ENCODE peak calls at places on chromosomes 12 and 14, in seven cellular contexts. One of them, this sample, is unnamed. For H3K4me1, the result is how much of the 10 kb centered on the place peaks cover.

GRCh38 chr12:28360253-28360652 is 170.0 kb downstream of the CCDC91 start:
- DNase-seq in tibial nerve: no peak
- DNase-seq in A549: no peak
- DNase-seq in upper lobe of right lung: no peak
- DNase-seq in CD4-positive, alpha-beta memory T cell: no peak
- DNase-seq in ovary: no peak
- DNase-seq in H9: no peak
- DNase-seq in this sample: no peak

GRCh38 chr12:4996714-4997113 is 47.0 kb upstream of the KCNA5 start:
- DNase-seq in tibial nerve: no peak
- DNase-seq in A549: no peak
- DNase-seq in upper lobe of right lung: no peak
- DNase-seq in CD4-positive, alpha-beta memory T cell: no peak
- DNase-seq in ovary: no peak
- DNase-seq in H9: no peak
- DNase-seq in this sample: no peak

GRCh38 chr12:62006076-62006732 is 254.0 kb upstream of the USP15 start:
- DNase-seq in tibial nerve: peak
- DNase-seq in A549: peak
- DNase-seq in upper lobe of right lung: no peak
- DNase-seq in CD4-positive, alpha-beta memory T cell: no peak
- DNase-seq in ovary: no peak
- DNase-seq in H9: peak
- DNase-seq in this sample: no peak

GRCh38 chr12:28563926-28564325 is 373.7 kb downstream of the CCDC91 start:
- DNase-seq in tibial nerve: no peak
- DNase-seq in A549: no peak
- DNase-seq in upper lobe of right lung: no peak
- DNase-seq in CD4-positive, alpha-beta memory T cell: no peak
- DNase-seq in ovary: no peak
- DNase-seq in H9: no peak
- DNase-seq in this sample: no peak

GRCh38 chr12:131901431-131902331 is 7.3 kb downstream of the ULK1 start:
- DNase-seq in tibial nerve: no peak
- DNase-seq in A549: no peak
- DNase-seq in upper lobe of right lung: peak
- DNase-seq in CD4-positive, alpha-beta memory T cell: no peak
- DNase-seq in ovary: no peak
- DNase-seq in H9: no peak
- DNase-seq in this sample: peak

GRCh38 chr12:24415934-24416333 is 466.5 kb upstream of the SOX5 start:
- DNase-seq in tibial nerve: no peak
- DNase-seq in A549: no peak
- DNase-seq in upper lobe of right lung: no peak
- DNase-seq in CD4-positive, alpha-beta memory T cell: no peak
- DNase-seq in ovary: no peak
- DNase-seq in H9: no peak
- DNase-seq in this sample: no peak

GRCh38 chr12:46934374-46935111 is 108.7 kb upstream of the SLC38A4 start:
- DNase-seq in tibial nerve: no peak
- DNase-seq in A549: no peak
- DNase-seq in upper lobe of right lung: no peak
- DNase-seq in CD4-positive, alpha-beta memory T cell: no peak
- DNase-seq in ovary: no peak
- DNase-seq in H9: no peak
- DNase-seq in this sample: no peak

GRCh38 chr14:59464651-59465569 is at the start of gene GPR135:
- DNase-seq in tibial nerve: peak
- DNase-seq in A549: no peak
- DNase-seq in upper lobe of right lung: peak
- DNase-seq in CD4-positive, alpha-beta memory T cell: peak
- DNase-seq in ovary: peak
- DNase-seq in H9: peak
- DNase-seq in this sample: peak

GRCh38 chr12:6635375-6635855 is 344 bp downstream of the LPAR5 start:
- DNase-seq in tibial nerve: no peak
- DNase-seq in A549: no peak
- DNase-seq in upper lobe of right lung: no peak
- DNase-seq in CD4-positive, alpha-beta memory T cell: peak
- DNase-seq in ovary: no peak
- DNase-seq in H9: no peak
- DNase-seq in this sample: no peak

GRCh38 chr12:71240941-71241340 is 83.1 kb upstream of the TSPAN8 start:
- DNase-seq in tibial nerve: no peak
- DNase-seq in A549: no peak
- DNase-seq in upper lobe of right lung: no peak
- DNase-seq in CD4-positive, alpha-beta memory T cell: no peak
- DNase-seq in ovary: no peak
- DNase-seq in H9: no peak
- DNase-seq in this sample: no peak

GRCh38 chr14:66543996-66544395 is 36.0 kb downstream of the GPHN start:
- DNase-seq in tibial nerve: no peak
- DNase-seq in A549: no peak
- DNase-seq in upper lobe of right lung: no peak
- DNase-seq in CD4-positive, alpha-beta memory T cell: no peak
- DNase-seq in ovary: no peak
- DNase-seq in H9: no peak
- DNase-seq in this sample: no peak

GRCh38 chr12:130437555-130438242 is 100.0 kb downstream of the PIWIL1 start:
- DNase-seq in tibial nerve: no peak
- DNase-seq in A549: no peak
- DNase-seq in upper lobe of right lung: peak
- DNase-seq in CD4-positive, alpha-beta memory T cell: no peak
- DNase-seq in ovary: no peak
- DNase-seq in H9: no peak
- DNase-seq in this sample: no peak

GRCh38 chr12:46921048-46921753 is 95.4 kb upstream of the SLC38A4 start:
- DNase-seq in tibial nerve: no peak
- DNase-seq in A549: no peak
- DNase-seq in upper lobe of right lung: no peak
- DNase-seq in CD4-positive, alpha-beta memory T cell: no peak
- DNase-seq in ovary: no peak
- DNase-seq in H9: no peak
- DNase-seq in this sample: no peak

GRCh38 chr12:26113853-26114719 is 10.8 kb downstream of the BHLHE41 start:
- DNase-seq in tibial nerve: peak
- DNase-seq in A549: peak
- DNase-seq in upper lobe of right lung: peak
- DNase-seq in CD4-positive, alpha-beta memory T cell: peak
- DNase-seq in ovary: peak
- DNase-seq in H9: peak
- DNase-seq in this sample: peak

GRCh38 chr12:79016181-79016580 is 151.6 kb downstream of the SYT1 start:
- DNase-seq in tibial nerve: no peak
- DNase-seq in A549: no peak
- DNase-seq in upper lobe of right lung: no peak
- DNase-seq in CD4-positive, alpha-beta memory T cell: no peak
- DNase-seq in ovary: no peak
- DNase-seq in H9: no peak
- DNase-seq in this sample: no peak

GRCh38 chr14:43297794-43298193 is 1209.3 kb downstream of the FSCB start:
- DNase-seq in tibial nerve: no peak
- DNase-seq in A549: no peak
- DNase-seq in upper lobe of right lung: no peak
- DNase-seq in CD4-positive, alpha-beta memory T cell: no peak
- DNase-seq in ovary: no peak
- DNase-seq in H9: no peak
- DNase-seq in this sample: no peak

GRCh38 chr14:24312736-24313507 is 1.6 kb downstream of the LTB4R start:
- DNase-seq in tibial nerve: no peak
- DNase-seq in A549: no peak
- DNase-seq in upper lobe of right lung: no peak
- DNase-seq in CD4-positive, alpha-beta memory T cell: peak
- DNase-seq in ovary: no peak
- DNase-seq in H9: no peak
- DNase-seq in this sample: no peak
- H3K4me1 ChIP-seq in tibial nerve: half or more
- H3K4me1 ChIP-seq in A549: under half
- H3K4me1 ChIP-seq in upper lobe of right lung: half or more
- H3K4me1 ChIP-seq in CD4-positive, alpha-beta memory T cell: half or more
- H3K4me1 ChIP-seq in ovary: under half
- H3K4me1 ChIP-seq in H9: under half
- H3K4me1 ChIP-seq in this sample: half or more

DNA sequence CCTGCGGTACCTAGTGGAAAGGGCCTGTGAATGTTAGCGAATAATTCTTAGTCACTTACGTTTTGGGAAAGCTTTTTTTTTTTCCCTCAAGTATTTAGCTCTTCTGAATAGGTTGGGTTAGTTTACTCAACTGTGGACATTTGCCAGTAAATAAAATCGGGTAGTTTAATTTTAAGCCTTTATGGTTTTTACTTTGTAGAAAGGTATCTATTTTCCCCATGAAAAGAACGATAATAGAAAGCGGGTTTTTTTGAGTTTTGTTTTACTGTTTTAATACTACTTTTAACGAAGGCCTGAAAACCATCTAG is 1.7 kb downstream of the YY1 start:
- DNase-seq in tibial nerve: no peak
- DNase-seq in A549: no peak
- DNase-seq in upper lobe of right lung: no peak
- DNase-seq in CD4-positive, alpha-beta memory T cell: no peak
- DNase-seq in ovary: no peak
- DNase-seq in H9: no peak
- DNase-seq in this sample: no peak
- H3K4me1 ChIP-seq in tibial nerve: half or more
- H3K4me1 ChIP-seq in A549: under half
- H3K4me1 ChIP-seq in upper lobe of right lung: half or more
- H3K4me1 ChIP-seq in CD4-positive, alpha-beta memory T cell: half or more
- H3K4me1 ChIP-seq in ovary: under half
- H3K4me1 ChIP-seq in H9: under half
- H3K4me1 ChIP-seq in this sample: half or more

DNA sequence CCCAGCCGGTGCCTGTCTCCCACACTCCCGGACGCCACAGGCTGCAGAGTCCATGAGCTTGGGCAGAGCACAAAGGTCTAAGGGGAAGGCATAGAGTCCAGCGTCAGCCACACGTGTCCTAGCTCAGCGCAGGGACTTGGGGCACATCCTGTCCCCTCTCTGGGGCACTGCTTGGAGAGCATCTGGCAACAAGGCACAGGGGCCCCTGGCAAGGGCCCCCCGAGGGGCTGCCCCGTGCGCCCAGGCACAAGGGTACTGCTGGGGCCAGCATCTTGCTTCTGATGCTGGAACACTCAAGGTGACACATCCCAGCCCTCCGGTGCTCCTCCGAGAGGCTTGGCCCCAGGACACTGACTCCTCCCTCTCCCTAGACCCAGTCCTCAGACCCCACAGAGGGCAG is 58.4 kb downstream of the BCL11B start:
- DNase-seq in tibial nerve: no peak
- DNase-seq in A549: no peak
- DNase-seq in upper lobe of right lung: no peak
- DNase-seq in CD4-positive, alpha-beta memory T cell: no peak
- DNase-seq in ovary: no peak
- DNase-seq in H9: no peak
- DNase-seq in this sample: no peak
- H3K4me1 ChIP-seq in tibial nerve: under half
- H3K4me1 ChIP-seq in A549: under half
- H3K4me1 ChIP-seq in upper lobe of right lung: under half
- H3K4me1 ChIP-seq in CD4-positive, alpha-beta memory T cell: half or more
- H3K4me1 ChIP-seq in ovary: under half
- H3K4me1 ChIP-seq in H9: under half
- H3K4me1 ChIP-seq in this sample: under half

GRCh38 chr12:15688202-15688736 is 100.9 kb downstream of the EPS8 start:
- DNase-seq in tibial nerve: peak
- DNase-seq in A549: no peak
- DNase-seq in upper lobe of right lung: peak
- DNase-seq in CD4-positive, alpha-beta memory T cell: no peak
- DNase-seq in ovary: peak
- DNase-seq in H9: peak
- DNase-seq in this sample: peak
- H3K4me1 ChIP-seq in tibial nerve: half or more
- H3K4me1 ChIP-seq in A549: half or more
- H3K4me1 ChIP-seq in upper lobe of right lung: under half
- H3K4me1 ChIP-seq in CD4-positive, alpha-beta memory T cell: under half
- H3K4me1 ChIP-seq in ovary: under half
- H3K4me1 ChIP-seq in H9: under half
- H3K4me1 ChIP-seq in this sample: under half

GRCh38 chr12:806116-806805 is 53.9 kb downstream of the WNK1 start:
- DNase-seq in tibial nerve: no peak
- DNase-seq in A549: peak
- DNase-seq in upper lobe of right lung: no peak
- DNase-seq in CD4-positive, alpha-beta memory T cell: no peak
- DNase-seq in ovary: no peak
- DNase-seq in H9: no peak
- DNase-seq in this sample: no peak
- H3K4me1 ChIP-seq in tibial nerve: half or more
- H3K4me1 ChIP-seq in A549: half or more
- H3K4me1 ChIP-seq in upper lobe of right lung: under half
- H3K4me1 ChIP-seq in CD4-positive, alpha-beta memory T cell: half or more
- H3K4me1 ChIP-seq in ovary: under half
- H3K4me1 ChIP-seq in H9: under half
- H3K4me1 ChIP-seq in this sample: under half

DNA sequence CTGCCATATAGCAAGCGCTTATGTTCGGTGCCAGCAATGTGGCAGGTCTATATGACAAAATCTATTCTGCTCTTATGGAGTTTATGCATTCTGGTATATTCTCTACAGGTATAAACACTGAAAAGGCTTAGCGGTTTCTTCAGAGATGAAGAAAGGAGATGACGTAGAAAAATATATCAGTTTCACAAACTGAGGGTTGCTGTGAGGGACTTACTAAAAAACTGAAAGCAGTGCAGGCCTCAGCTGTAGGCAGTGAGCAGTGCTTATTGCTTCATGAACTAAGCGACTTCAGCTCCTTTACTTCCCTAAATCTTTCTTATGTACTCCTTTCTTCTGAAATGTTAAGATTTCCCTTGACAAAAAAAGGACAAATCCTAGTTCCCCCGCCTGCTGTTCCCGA is 4.5 kb downstream of the DDX47 start:
- DNase-seq in tibial nerve: no peak
- DNase-seq in A549: no peak
- DNase-seq in upper lobe of right lung: no peak
- DNase-seq in CD4-positive, alpha-beta memory T cell: no peak
- DNase-seq in ovary: no peak
- DNase-seq in H9: no peak
- DNase-seq in this sample: no peak
- H3K4me1 ChIP-seq in tibial nerve: under half
- H3K4me1 ChIP-seq in A549: half or more
- H3K4me1 ChIP-seq in upper lobe of right lung: under half
- H3K4me1 ChIP-seq in CD4-positive, alpha-beta memory T cell: under half
- H3K4me1 ChIP-seq in ovary: under half
- H3K4me1 ChIP-seq in H9: under half
- H3K4me1 ChIP-seq in this sample: half or more

DNA sequence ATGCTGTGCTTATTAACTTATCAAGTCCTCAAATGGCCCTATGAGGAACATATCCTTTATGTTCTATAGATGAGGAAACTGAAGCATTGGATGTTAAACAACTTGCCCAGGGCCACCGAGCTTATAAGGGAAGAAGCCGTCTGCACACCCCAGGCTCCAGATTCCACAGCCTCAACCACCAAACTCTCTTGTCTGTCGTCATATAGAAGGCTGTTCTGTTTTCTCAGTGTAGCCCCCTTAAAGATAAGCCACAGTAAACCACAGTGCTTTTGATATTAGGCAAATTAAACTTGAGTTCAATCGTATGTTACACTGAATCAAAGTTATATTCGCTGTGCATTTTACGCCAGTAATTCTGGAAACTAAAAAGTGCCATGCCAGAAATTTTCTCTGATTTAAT is 116.7 kb downstream of the PRKCH start:
- DNase-seq in tibial nerve: no peak
- DNase-seq in A549: no peak
- DNase-seq in upper lobe of right lung: no peak
- DNase-seq in CD4-positive, alpha-beta memory T cell: peak
- DNase-seq in ovary: no peak
- DNase-seq in H9: no peak
- DNase-seq in this sample: no peak
- H3K4me1 ChIP-seq in tibial nerve: under half
- H3K4me1 ChIP-seq in A549: half or more
- H3K4me1 ChIP-seq in upper lobe of right lung: under half
- H3K4me1 ChIP-seq in CD4-positive, alpha-beta memory T cell: half or more
- H3K4me1 ChIP-seq in ovary: under half
- H3K4me1 ChIP-seq in H9: under half
- H3K4me1 ChIP-seq in this sample: under half

GRCh38 chr12:54022960-54023884 is 5.0 kb upstream of the HOXC6 start:
- DNase-seq in tibial nerve: no peak
- DNase-seq in A549: no peak
- DNase-seq in upper lobe of right lung: no peak
- DNase-seq in CD4-positive, alpha-beta memory T cell: no peak
- DNase-seq in ovary: peak
- DNase-seq in H9: no peak
- DNase-seq in this sample: no peak
- H3K4me1 ChIP-seq in tibial nerve: half or more
- H3K4me1 ChIP-seq in A549: under half
- H3K4me1 ChIP-seq in upper lobe of right lung: under half
- H3K4me1 ChIP-seq in CD4-positive, alpha-beta memory T cell: under half
- H3K4me1 ChIP-seq in ovary: under half
- H3K4me1 ChIP-seq in H9: under half
- H3K4me1 ChIP-seq in this sample: under half